ENCODE peak calls at places on chromosomes 3 and 15, in six cellular contexts. One of them, this sample, is unnamed.

GRCh38 chr3:65078748-65079147 is 390.9 kb upstream of the ADAMTS9 start:
- DNase-seq in fibroblast of pulmonary artery: no peak
- DNase-seq in right lobe of liver: no peak
- DNase-seq in astrocyte of the spinal cord: no peak
- DNase-seq in GM23338: peak
- DNase-seq in SJSA1: no peak
- DNase-seq in this sample: no peak

GRCh38 chr15:96273317-96274086 is 57.0 kb upstream of the NR2F2 start:
- DNase-seq in SJSA1: peak
- DNase-seq in right lobe of liver: no peak
- DNase-seq in astrocyte of the spinal cord: peak
- DNase-seq in fibroblast of pulmonary artery: peak
- DNase-seq in GM23338: no peak
- DNase-seq in this sample: peak

GRCh38 chr15:40471105-40471777 is 457 bp downstream of the CHST14 start:
- DNase-seq in right lobe of liver: no peak
- DNase-seq in fibroblast of pulmonary artery: no peak
- DNase-seq in GM23338: peak
- DNase-seq in astrocyte of the spinal cord: peak
- DNase-seq in SJSA1: peak
- DNase-seq in this sample: no peak

GRCh38 chr15:34693053-34693744 is 61.6 kb downstream of the GJD2 start:
- DNase-seq in fibroblast of pulmonary artery: no peak
- DNase-seq in astrocyte of the spinal cord: peak
- DNase-seq in right lobe of liver: no peak
- DNase-seq in SJSA1: no peak
- DNase-seq in GM23338: no peak
- DNase-seq in this sample: no peak

GRCh38 chr15:25178835-25179672 is 224.3 kb downstream of the SNRPN start:
- DNase-seq in GM23338: no peak
- DNase-seq in right lobe of liver: no peak
- DNase-seq in SJSA1: no peak
- DNase-seq in astrocyte of the spinal cord: no peak
- DNase-seq in fibroblast of pulmonary artery: no peak
- DNase-seq in this sample: no peak

GRCh38 chr15:25950014-25950413 is 86.9 kb upstream of the ATP10A start:
- DNase-seq in GM23338: no peak
- DNase-seq in SJSA1: no peak
- DNase-seq in fibroblast of pulmonary artery: no peak
- DNase-seq in right lobe of liver: no peak
- DNase-seq in astrocyte of the spinal cord: no peak
- DNase-seq in this sample: no peak

GRCh38 chr15:44710236-44711088 is 661 bp downstream of the PATL2 start:
- DNase-seq in right lobe of liver: no peak
- DNase-seq in fibroblast of pulmonary artery: peak
- DNase-seq in GM23338: peak
- DNase-seq in SJSA1: peak
- DNase-seq in astrocyte of the spinal cord: peak
- DNase-seq in this sample: no peak

GRCh38 chr15:67135494-67135893 is 70.1 kb downstream of the SMAD3 start:
- DNase-seq in right lobe of liver: no peak
- DNase-seq in GM23338: no peak
- DNase-seq in SJSA1: peak
- DNase-seq in astrocyte of the spinal cord: peak
- DNase-seq in fibroblast of pulmonary artery: peak
- DNase-seq in this sample: no peak

GRCh38 chr15:71083349-71083748 is 31.9 kb upstream of the THSD4 start:
- DNase-seq in astrocyte of the spinal cord: peak
- DNase-seq in right lobe of liver: no peak
- DNase-seq in fibroblast of pulmonary artery: peak
- DNase-seq in SJSA1: peak
- DNase-seq in GM23338: no peak
- DNase-seq in this sample: peak

GRCh38 chr3:147449669-147450068 is 40.5 kb downstream of the ZIC1 start:
- DNase-seq in astrocyte of the spinal cord: no peak
- DNase-seq in SJSA1: no peak
- DNase-seq in right lobe of liver: no peak
- DNase-seq in GM23338: peak
- DNase-seq in fibroblast of pulmonary artery: no peak
- DNase-seq in this sample: no peak

GRCh38 chr3:146334151-146334550 is 83.2 kb upstream of the PLSCR4 start:
- DNase-seq in right lobe of liver: no peak
- DNase-seq in SJSA1: peak
- DNase-seq in astrocyte of the spinal cord: peak
- DNase-seq in fibroblast of pulmonary artery: peak
- DNase-seq in GM23338: peak
- DNase-seq in this sample: no peak

GRCh38 chr15:40333922-40334492 is 6.7 kb downstream of the CCDC9B start:
- DNase-seq in astrocyte of the spinal cord: peak
- DNase-seq in SJSA1: peak
- DNase-seq in fibroblast of pulmonary artery: peak
- DNase-seq in right lobe of liver: no peak
- DNase-seq in GM23338: no peak
- DNase-seq in this sample: no peak

DNA sequence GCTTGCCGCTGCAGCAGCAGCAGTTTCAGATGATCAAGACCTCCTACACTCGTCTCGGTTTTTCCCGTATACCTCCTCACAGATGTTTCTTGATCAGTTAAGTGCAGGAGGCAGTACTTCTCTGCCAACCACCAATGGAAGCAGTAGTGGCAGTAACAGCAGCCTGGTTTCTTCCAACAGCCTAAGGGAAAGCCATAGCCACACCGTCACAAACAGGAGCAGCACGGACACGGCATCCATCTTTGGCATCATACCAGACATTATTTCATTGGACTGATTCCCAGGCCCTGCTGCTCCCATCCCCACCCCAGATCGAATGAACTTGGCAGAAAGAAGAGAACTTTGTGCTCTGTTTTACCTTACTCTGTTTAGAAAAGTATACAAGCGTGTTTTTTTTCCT is 17.6 kb downstream of the CALML4 start:
- DNase-seq in right lobe of liver: peak
- DNase-seq in GM23338: no peak
- DNase-seq in SJSA1: peak
- DNase-seq in astrocyte of the spinal cord: peak
- DNase-seq in fibroblast of pulmonary artery: peak
- DNase-seq in this sample: peak
- H3K4me3 ChIP-seq in right lobe of liver: peak
- H3K4me3 ChIP-seq in GM23338: no peak
- H3K4me3 ChIP-seq in SJSA1: no peak
- H3K4me3 ChIP-seq in astrocyte of the spinal cord: no peak
- H3K4me3 ChIP-seq in fibroblast of pulmonary artery: peak
- H3K4me3 ChIP-seq in this sample: no peak

DNA sequence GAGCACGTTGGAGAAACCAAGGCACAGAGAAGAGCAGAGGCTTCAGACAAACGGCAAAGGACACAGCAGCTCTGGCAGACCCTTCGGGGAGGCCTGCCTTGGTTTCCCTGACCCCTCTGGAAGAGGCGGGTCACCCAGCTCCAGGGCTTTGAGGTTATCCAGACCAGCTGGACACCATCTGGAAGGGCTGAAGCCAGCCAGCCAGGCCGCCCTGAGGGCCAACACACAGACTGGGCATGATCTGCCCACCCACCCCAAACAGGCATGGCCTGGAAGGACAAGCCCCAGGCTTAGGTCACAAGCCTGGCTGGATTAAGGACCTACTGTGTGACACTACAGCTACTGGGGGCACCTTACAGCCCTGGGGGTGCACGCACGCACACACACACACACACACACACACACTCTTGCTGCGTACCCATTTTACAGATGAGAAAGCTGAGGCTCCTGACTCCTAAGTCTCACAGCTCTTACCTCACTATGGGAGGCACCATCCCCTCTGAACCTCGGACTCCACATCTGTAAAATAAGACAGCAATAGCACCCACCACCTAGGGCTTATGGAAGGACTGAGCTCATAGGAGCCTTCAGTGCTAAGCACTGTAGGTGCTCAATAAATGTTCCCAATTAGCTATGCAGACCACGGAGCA is 10.8 kb downstream of the PLXND1 start:
- DNase-seq in astrocyte of the spinal cord: no peak
- DNase-seq in right lobe of liver: no peak
- DNase-seq in GM23338: no peak
- DNase-seq in SJSA1: no peak
- DNase-seq in fibroblast of pulmonary artery: no peak
- DNase-seq in this sample: no peak
- H3K4me3 ChIP-seq in astrocyte of the spinal cord: no peak
- H3K4me3 ChIP-seq in right lobe of liver: no peak
- H3K4me3 ChIP-seq in GM23338: no peak
- H3K4me3 ChIP-seq in SJSA1: no peak
- H3K4me3 ChIP-seq in fibroblast of pulmonary artery: peak
- H3K4me3 ChIP-seq in this sample: no peak

GRCh38 chr15:83039206-83039605 is 27.8 kb upstream of the C15orf40 start:
- DNase-seq in GM23338: no peak
- DNase-seq in astrocyte of the spinal cord: no peak
- DNase-seq in SJSA1: no peak
- DNase-seq in fibroblast of pulmonary artery: no peak
- DNase-seq in right lobe of liver: no peak
- DNase-seq in this sample: no peak
- H3K4me3 ChIP-seq in GM23338: no peak
- H3K4me3 ChIP-seq in astrocyte of the spinal cord: no peak
- H3K4me3 ChIP-seq in SJSA1: no peak
- H3K4me3 ChIP-seq in fibroblast of pulmonary artery: no peak
- H3K4me3 ChIP-seq in right lobe of liver: no peak
- H3K4me3 ChIP-seq in this sample: no peak

GRCh38 chr3:46242120-46242519 is at the start of gene CCR3:
- DNase-seq in fibroblast of pulmonary artery: no peak
- DNase-seq in SJSA1: no peak
- DNase-seq in GM23338: no peak
- DNase-seq in right lobe of liver: no peak
- DNase-seq in astrocyte of the spinal cord: no peak
- DNase-seq in this sample: no peak
- H3K4me3 ChIP-seq in fibroblast of pulmonary artery: no peak
- H3K4me3 ChIP-seq in SJSA1: no peak
- H3K4me3 ChIP-seq in GM23338: no peak
- H3K4me3 ChIP-seq in right lobe of liver: no peak
- H3K4me3 ChIP-seq in astrocyte of the spinal cord: no peak
- H3K4me3 ChIP-seq in this sample: no peak

GRCh38 chr3:27715454-27715806 is 6.7 kb downstream of the EOMES start:
- DNase-seq in astrocyte of the spinal cord: no peak
- DNase-seq in GM23338: peak
- DNase-seq in fibroblast of pulmonary artery: no peak
- DNase-seq in right lobe of liver: no peak
- DNase-seq in SJSA1: no peak
- DNase-seq in this sample: no peak
- H3K4me3 ChIP-seq in astrocyte of the spinal cord: no peak
- H3K4me3 ChIP-seq in GM23338: peak
- H3K4me3 ChIP-seq in fibroblast of pulmonary artery: no peak
- H3K4me3 ChIP-seq in right lobe of liver: peak
- H3K4me3 ChIP-seq in SJSA1: no peak
- H3K4me3 ChIP-seq in this sample: no peak

GRCh38 chr3:21752749-21753347 is 1.8 kb upstream of the ZNF385D start:
- DNase-seq in fibroblast of pulmonary artery: peak
- DNase-seq in right lobe of liver: no peak
- DNase-seq in SJSA1: no peak
- DNase-seq in GM23338: peak
- DNase-seq in astrocyte of the spinal cord: peak
- DNase-seq in this sample: peak

GRCh38 chr3:21747376-21747775 is 3.6 kb downstream of the ZNF385D start:
- DNase-seq in fibroblast of pulmonary artery: no peak
- DNase-seq in right lobe of liver: no peak
- DNase-seq in SJSA1: no peak
- DNase-seq in astrocyte of the spinal cord: peak
- DNase-seq in GM23338: no peak
- DNase-seq in this sample: no peak

GRCh38 chr3:21751891-21752290 is 881 bp upstream of the ZNF385D start:
- DNase-seq in astrocyte of the spinal cord: no peak
- DNase-seq in GM23338: no peak
- DNase-seq in right lobe of liver: no peak
- DNase-seq in fibroblast of pulmonary artery: no peak
- DNase-seq in SJSA1: no peak
- DNase-seq in this sample: no peak

GRCh38 chr3:21750831-21751391 is at the start of gene ZNF385D:
- DNase-seq in GM23338: peak
- DNase-seq in astrocyte of the spinal cord: peak
- DNase-seq in fibroblast of pulmonary artery: peak
- DNase-seq in SJSA1: no peak
- DNase-seq in right lobe of liver: no peak
- DNase-seq in this sample: no peak

GRCh38 chr3:21750291-21750690 is 719 bp downstream of the ZNF385D start:
- DNase-seq in right lobe of liver: no peak
- DNase-seq in fibroblast of pulmonary artery: peak
- DNase-seq in astrocyte of the spinal cord: peak
- DNase-seq in SJSA1: no peak
- DNase-seq in GM23338: peak
- DNase-seq in this sample: no peak
- H3K4me3 ChIP-seq in right lobe of liver: no peak
- H3K4me3 ChIP-seq in fibroblast of pulmonary artery: peak
- H3K4me3 ChIP-seq in astrocyte of the spinal cord: peak
- H3K4me3 ChIP-seq in SJSA1: no peak
- H3K4me3 ChIP-seq in GM23338: peak
- H3K4me3 ChIP-seq in this sample: peak

GRCh38 chr15:63013052-63013808 is 29.3 kb upstream of the TPM1 start:
- DNase-seq in SJSA1: peak
- DNase-seq in GM23338: no peak
- DNase-seq in astrocyte of the spinal cord: peak
- DNase-seq in right lobe of liver: no peak
- DNase-seq in fibroblast of pulmonary artery: peak
- DNase-seq in this sample: no peak
- H3K4me3 ChIP-seq in SJSA1: no peak
- H3K4me3 ChIP-seq in GM23338: no peak
- H3K4me3 ChIP-seq in astrocyte of the spinal cord: no peak
- H3K4me3 ChIP-seq in right lobe of liver: no peak
- H3K4me3 ChIP-seq in fibroblast of pulmonary artery: no peak
- H3K4me3 ChIP-seq in this sample: no peak

GRCh38 chr15:100878601-100879000 is 1.0 kb upstream of the ALDH1A3 start:
- DNase-seq in fibroblast of pulmonary artery: no peak
- DNase-seq in SJSA1: no peak
- DNase-seq in GM23338: peak
- DNase-seq in right lobe of liver: no peak
- DNase-seq in astrocyte of the spinal cord: no peak
- DNase-seq in this sample: no peak
- H3K4me3 ChIP-seq in fibroblast of pulmonary artery: peak
- H3K4me3 ChIP-seq in SJSA1: no peak
- H3K4me3 ChIP-seq in GM23338: peak
- H3K4me3 ChIP-seq in right lobe of liver: peak
- H3K4me3 ChIP-seq in astrocyte of the spinal cord: peak
- H3K4me3 ChIP-seq in this sample: no peak